ENCODE peak calls at places on chromosome 5, in seven cellular contexts. S, U, F, A, E, D and H are unnamed samples.

GRCh38 chr5:133794771-133795391 is 173.5 kb downstream of the C5orf15 start:
- DNase-seq in A (no peak), S (no peak), U (no peak), F (no peak), D (no peak), E (no peak), H (no peak)

GRCh38 chr5:127428748-127429147 is 88.7 kb upstream of the PRRC1 start:
- DNase-seq in A (no peak), F (no peak), S (no peak), D (no peak), U (no peak), E (no peak), H (no peak)

GRCh38 chr5:181221792-181222629 is 1.1 kb upstream of the TRIM41 start:
- DNase-seq in D (peak), S (peak), U (peak), E (no peak), F (peak), A (peak), H (peak)

GRCh38 chr5:6328173-6328572 is 50.2 kb downstream of the MED10 start:
- DNase-seq in D (no peak), E (peak), S (peak), U (no peak), A (no peak), F (no peak), H (no peak)

GRCh38 chr5:175235251-175235963 is 208.6 kb downstream of the DRD1 start:
- DNase-seq in U (no peak), D (no peak), E (no peak), A (no peak), F (no peak), S (no peak), H (no peak)

GRCh38 chr5:99033014-99033931 is 104.5 kb upstream of the CHD1 start:
- DNase-seq in S (no peak), E (no peak), D (no peak), F (no peak), A (no peak), U (no peak), H (no peak)

GRCh38 chr5:132680780-132681475 is 7.1 kb downstream of the IL4 start:
- DNase-seq in S (no peak), U (no peak), A (no peak), D (no peak), E (no peak), F (no peak), H (no peak)

GRCh38 chr5:10440367-10440990 is 1.2 kb upstream of the ROPN1L start:
- DNase-seq in F (no peak), E (no peak), D (no peak), S (no peak), U (no peak), A (no peak), H (no peak)

GRCh38 chr5:167754501-167754941 is 536.9 kb upstream of the WWC1 start:
- DNase-seq in D (no peak), S (no peak), A (no peak), F (no peak), U (no peak), E (no peak), H (no peak)

GRCh38 chr5:69450116-69450515 is 35.2 kb downstream of the MARVELD2 start:
- DNase-seq in U (peak), F (no peak), S (no peak), E (no peak), D (no peak), A (no peak), H (no peak)

GRCh38 chr5:35188041-35188457 is 42.2 kb downstream of the PRLR start:
- DNase-seq in S (no peak), U (no peak), D (peak), A (peak), E (no peak), F (no peak), H (no peak)

GRCh38 chr5:158541535-158541934 is 558.2 kb downstream of the EBF1 start:
- DNase-seq in F (no peak), S (no peak), U (no peak), A (no peak), D (no peak), E (no peak), H (no peak)

GRCh38 chr5:110108520-110108919 is 418.8 kb downstream of the MAN2A1 start:
- DNase-seq in U (no peak), S (no peak), D (no peak), F (no peak), A (no peak), E (no peak), H (no peak)

GRCh38 chr5:157511656-157512644 is 51.9 kb downstream of the NIPAL4 start:
- DNase-seq in E (peak), U (peak), A (peak), D (peak), F (peak), S (no peak), H (peak)

GRCh38 chr5:116272281-116272941 is 187.6 kb downstream of the COMMD10 start:
- DNase-seq in A (no peak), S (no peak), U (no peak), D (no peak), E (no peak), F (no peak), H (no peak)

GRCh38 chr5:34459908-34460307 is 196.2 kb upstream of the RAI14 start:
- DNase-seq in D (no peak), F (no peak), A (no peak), U (no peak), S (no peak), E (no peak), H (no peak)

GRCh38 chr5:31133488-31133887 is 60.0 kb upstream of the CDH6 start:
- DNase-seq in A (no peak), F (no peak), E (no peak), S (no peak), D (no peak), U (no peak), H (no peak)

GRCh38 chr5:317086-317811 is 4.3 kb upstream of the AHRR start:
- DNase-seq in S (peak), F (no peak), D (peak), A (no peak), U (peak), E (peak), H (no peak)

GRCh38 chr5:8184455-8185063 is 315.6 kb downstream of the MTRR start:
- DNase-seq in S (peak), D (peak), E (peak), U (peak), A (peak), F (no peak), H (no peak)

GRCh38 chr5:96868603-96869371 is 7.5 kb upstream of the ERAP2 start:
- DNase-seq in S (no peak), U (peak), F (no peak), A (no peak), E (peak), D (no peak), H (no peak)

GRCh38 chr5:9265391-9266287 is 280.2 kb downstream of the SEMA5A start:
- DNase-seq in D (no peak), U (no peak), F (no peak), A (no peak), E (no peak), S (peak), H (no peak)

GRCh38 chr5:40150896-40151295 is 528.8 kb upstream of the PTGER4 start:
- DNase-seq in F (no peak), E (no peak), U (no peak), D (no peak), A (no peak), S (no peak), H (no peak)

GRCh38 chr5:57680686-57681085 is 198.1 kb upstream of the ACTBL2 start:
- DNase-seq in A (no peak), E (no peak), U (no peak), F (no peak), D (no peak), S (no peak), H (no peak)

GRCh38 chr5:172420215-172420934 is 34.0 kb downstream of the SH3PXD2B start:
- DNase-seq in A (peak), E (peak), F (peak), U (peak), D (peak), S (peak), H (peak)

GRCh38 chr5:38207343-38207742 is 51.0 kb upstream of the EGFLAM start:
- DNase-seq in F (no peak), A (no peak), S (no peak), E (no peak), D (no peak), U (no peak), H (no peak)

GRCh38 chr5:1243487-1244152 is 18.4 kb downstream of the SLC6A18 start:
- DNase-seq in A (no peak), E (no peak), D (no peak), U (no peak), F (no peak), S (no peak), H (no peak)

GRCh38 chr5:131245312-131245711 is 18.5 kb upstream of the CDC42SE2 start:
- DNase-seq in U (no peak), F (no peak), A (no peak), E (no peak), S (no peak), D (no peak), H (no peak)

GRCh38 chr5:98144710-98145109 is 628.8 kb upstream of the RGMB start:
- DNase-seq in F (no peak), D (no peak), E (no peak), U (no peak), A (no peak), S (no peak), H (no peak)

GRCh38 chr5:142947427-142947709 is 177.2 kb downstream of the ARHGAP26 start:
- DNase-seq in S (no peak), U (no peak), A (no peak), F (no peak), E (no peak), D (no peak), H (no peak)

GRCh38 chr5:154196955-154197652 is 6.6 kb downstream of the GALNT10 start:
- DNase-seq in S (no peak), E (peak), U (peak), F (no peak), D (no peak), A (no peak), H (no peak)

GRCh38 chr5:76625087-76625860 is 2.1 kb upstream of the F2RL2 start:
- DNase-seq in A (no peak), E (no peak), F (no peak), S (no peak), D (no peak), U (no peak), H (no peak)

GRCh38 chr5:4614088-4614487 is 526.0 kb upstream of the ADAMTS16 start:
- DNase-seq in S (no peak), U (no peak), D (no peak), A (no peak), F (no peak), E (no peak), H (no peak)

GRCh38 chr5:173047838-173048105 is 8.4 kb upstream of the CREBRF start:
- DNase-seq in S (no peak), E (no peak), U (no peak), D (no peak), F (no peak), A (no peak), H (no peak)

GRCh38 chr5:131747180-131748105 is 49.4 kb downstream of the FNIP1 start:
- DNase-seq in F (no peak), A (no peak), E (peak), D (no peak), S (no peak), U (no peak), H (no peak)

GRCh38 chr5:35129921-35130485 is 82.3 kb upstream of the AGXT2 start:
- DNase-seq in D (peak), A (peak), S (no peak), F (no peak), U (no peak), E (no peak), H (no peak)

GRCh38 chr5:105587963-105588662 is 2025.5 kb upstream of the NUDT12 start:
- DNase-seq in F (no peak), S (no peak), E (no peak), A (no peak), D (no peak), U (no peak), H (no peak)

GRCh38 chr5:63228154-63228553 is 649.5 kb downstream of the LRRC70 start:
- DNase-seq in A (no peak), D (no peak), F (no peak), E (no peak), U (no peak), S (no peak), H (no peak)

GRCh38 chr5:91379602-91380490 is 3.3 kb downstream of the ARRDC3 start:
- DNase-seq in D (peak), A (peak), S (peak), U (peak), F (peak), E (peak), H (peak)

DNA sequence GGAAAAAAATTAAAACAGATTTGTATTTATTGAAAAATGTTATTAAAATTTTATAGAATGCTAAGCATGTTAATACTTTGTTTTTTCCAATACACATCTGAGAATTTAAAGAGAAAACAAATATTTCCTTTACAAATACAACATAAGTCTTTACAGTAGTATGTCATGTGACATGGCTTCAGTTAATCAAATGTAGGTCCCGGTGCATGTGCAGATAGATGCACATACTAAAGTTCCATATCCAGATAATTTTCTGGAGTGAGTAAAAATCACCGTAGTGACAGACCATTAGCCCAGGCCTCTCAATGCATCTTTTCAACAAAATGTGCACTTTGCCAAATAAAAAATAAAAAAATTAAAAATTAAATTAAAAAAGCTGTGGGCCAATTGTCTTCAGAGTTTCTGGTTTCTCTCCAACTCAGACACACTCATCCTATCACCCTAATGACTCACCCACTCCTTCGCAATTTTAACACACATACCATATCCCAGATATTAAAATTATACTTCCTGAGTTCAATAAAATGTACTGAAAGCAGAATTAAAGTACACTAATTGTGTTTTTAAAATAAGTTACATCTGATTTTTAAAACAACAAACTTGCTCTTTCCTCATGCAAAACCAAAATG is 508.1 kb downstream of the NR2F1-AS1 start:
- DNase-seq in U (no peak), E (no peak), A (no peak), F (no peak), D (no peak), S (no peak), H (no peak)
- TF ChIP-seq EP300 in U (no peak), E (no peak), A (no peak), F (no peak), D (no peak), S (no peak), H (no peak)

GRCh38 chr5:60101561-60101960 is 208.0 kb upstream of the PDE4D start:
- DNase-seq in F (no peak), U (no peak), A (no peak), D (no peak), S (no peak), E (no peak), H (no peak)
- TF ChIP-seq CTCF in F (no peak), U (no peak), A (no peak), D (no peak), S (no peak), E (no peak), H (no peak)

GRCh38 chr5:107817951-107818350 is 147.2 kb upstream of the EFNA5 start:
- DNase-seq in D (no peak), U (no peak), E (no peak), A (no peak), F (no peak), S (no peak), H (no peak)

GRCh38 chr5:107820339-107820880 is 149.7 kb upstream of the EFNA5 start:
- DNase-seq in E (no peak), S (no peak), A (no peak), D (no peak), F (no peak), U (no peak), H (no peak)

GRCh38 chr5:107814183-107814582 is 143.4 kb upstream of the EFNA5 start:
- DNase-seq in U (no peak), S (no peak), E (no peak), D (no peak), A (no peak), F (no peak), H (no peak)

GRCh38 chr5:107815109-107815508 is 144.4 kb upstream of the EFNA5 start:
- DNase-seq in D (no peak), F (no peak), S (no peak), E (no peak), A (no peak), U (no peak), H (no peak)

GRCh38 chr5:107817436-107817835 is 146.7 kb upstream of the EFNA5 start:
- DNase-seq in U (no peak), S (no peak), A (no peak), F (no peak), D (no peak), E (no peak), H (no peak)
- TF ChIP-seq EP300 in U (no peak), S (no peak), A (no peak), F (no peak), D (no peak), E (no peak), H (no peak)

GRCh38 chr5:177228751-177229150 is 74.8 kb downstream of the RAB24 start:
- DNase-seq in D (no peak), F (no peak), S (no peak), U (no peak), E (no peak), A (no peak), H (no peak)
- TF ChIP-seq CTCF in D (no peak), F (peak), S (no peak), U (no peak), E (no peak), A (no peak), H (no peak)

GRCh38 chr5:118174671-118175070 is 813.7 kb downstream of the DTWD2 start:
- DNase-seq in F (no peak), A (no peak), E (no peak), S (no peak), U (no peak), D (no peak), H (no peak)
- TF ChIP-seq EP300 in F (no peak), A (no peak), E (no peak), S (no peak), U (no peak), D (no peak), H (no peak)

GRCh38 chr5:139443766-139444473 is 4.6 kb upstream of the DNAJC18 start:
- DNase-seq in D (no peak), F (peak), A (no peak), E (no peak), U (no peak), S (no peak), H (no peak)
- TF ChIP-seq CTCF in D (no peak), F (no peak), A (no peak), E (no peak), U (no peak), S (no peak), H (no peak)

GRCh38 chr5:51414516-51414915 is 31.3 kb downstream of the ISL1 start:
- DNase-seq in F (no peak), S (no peak), E (no peak), U (no peak), D (no peak), A (no peak), H (no peak)

GRCh38 chr5:51416149-51416548 is 32.9 kb downstream of the ISL1 start:
- DNase-seq in D (no peak), A (no peak), S (no peak), U (no peak), F (no peak), E (no peak), H (no peak)

GRCh38 chr5:51411917-51412316 is 28.7 kb downstream of the ISL1 start:
- DNase-seq in F (no peak), U (no peak), S (no peak), E (no peak), A (no peak), D (no peak), H (no peak)
- TF ChIP-seq EP300 in F (no peak), U (no peak), S (no peak), E (no peak), A (no peak), D (no peak), H (no peak)